ENCODE peak calls at places on chromosomes 2 and 18, in six cellular contexts. O, A, G, D, I and P are unnamed samples.

GRCh38 chr2:6647028-6647427 is 218.7 kb downstream of the CMPK2 start:
- DNase-seq in O (no peak), A (no peak), G (no peak), D (no peak), I (no peak), P (no peak)

GRCh38 chr2:99166218-99166617 is 11.5 kb downstream of the LIPT1 start:
- DNase-seq in O (no peak), A (no peak), G (no peak), D (no peak), I (no peak), P (no peak)

GRCh38 chr2:28717339-28717758 is 34.3 kb upstream of the PPP1CB start:
- DNase-seq in O (no peak), A (no peak), G (peak), D (no peak), I (no peak), P (peak)

GRCh38 chr18:37107748-37108522 is 279.0 kb downstream of the KIAA1328 start:
- DNase-seq in O (no peak), A (no peak), G (no peak), D (no peak), I (no peak), P (no peak)

GRCh38 chr2:68709421-68709911 is 25.1 kb upstream of the ARHGAP25 start:
- DNase-seq in O (no peak), A (no peak), G (no peak), D (peak), I (no peak), P (peak)

GRCh38 chr18:48325115-48325670 is 84.0 kb downstream of the ZBTB7C start:
- DNase-seq in O (no peak), A (no peak), G (no peak), D (no peak), I (no peak), P (no peak)

GRCh38 chr2:98805412-98806265 is 74.7 kb upstream of the MGAT4A start:
- DNase-seq in O (no peak), A (no peak), G (peak), D (no peak), I (no peak), P (peak)

GRCh38 chr2:20576598-20577115 is 74.2 kb downstream of the HS1BP3 start:
- DNase-seq in O (no peak), A (peak), G (no peak), D (no peak), I (peak), P (no peak)

GRCh38 chr18:74654637-74655036 is 57.0 kb downstream of the ZNF407 start:
- DNase-seq in O (no peak), A (no peak), G (no peak), D (no peak), I (no peak), P (peak)

GRCh38 chr2:239131521-239131920 is 269.3 kb downstream of the HDAC4 start:
- DNase-seq in O (no peak), A (no peak), G (no peak), D (no peak), I (no peak), P (no peak)

GRCh38 chr2:100706249-100706648 is 113.7 kb upstream of the NPAS2 start:
- DNase-seq in O (no peak), A (no peak), G (no peak), D (no peak), I (no peak), P (no peak)

GRCh38 chr18:22241806-22242440 is 72.5 kb downstream of the GATA6 start:
- DNase-seq in O (no peak), A (no peak), G (no peak), D (no peak), I (no peak), P (no peak)

GRCh38 chr2:204550738-204551137 is 5.5 kb downstream of the PARD3B start:
- DNase-seq in O (no peak), A (no peak), G (no peak), D (no peak), I (no peak), P (peak)

GRCh38 chr2:101150306-101151140 is 659 bp downstream of the TBC1D8 start:
- DNase-seq in O (no peak), A (peak), G (peak), D (peak), I (no peak), P (peak)

GRCh38 chr2:122635649-122636496 is 880.4 kb downstream of the TSN start:
- DNase-seq in O (no peak), A (no peak), G (no peak), D (no peak), I (no peak), P (peak)

GRCh38 chr2:8636691-8637636 is 44.9 kb upstream of the ID2 start:
- DNase-seq in O (no peak), A (no peak), G (peak), D (no peak), I (no peak), P (peak)

GRCh38 chr2:125405816-125406215 is 1250.1 kb upstream of the GYPC start:
- DNase-seq in O (no peak), A (no peak), G (no peak), D (no peak), I (no peak), P (peak)

GRCh38 chr2:181686566-181687185 is 6.4 kb upstream of the NEUROD1 start:
- DNase-seq in O (no peak), A (no peak), G (no peak), D (no peak), I (no peak), P (no peak)

GRCh38 chr2:189522435-189523151 is 58.0 kb downstream of the SLC40A1 start:
- DNase-seq in O (no peak), A (no peak), G (no peak), D (no peak), I (no peak), P (no peak)